ENCODE peak calls at places on chromosomes 16 and 17, in seven cellular contexts. U is tibial nerve; R is cardiac muscle cell; V is NCI-H524; Z is NCI-H1092 treated with DMSO at 0.1 percent for 48 hours; O is stimulated activated CD4-positive, alpha-beta T cell treated with anti-CD3 and anti-CD28 coated beads, Interleukin-2, amount 100 ng/mL, for 24 hours; X is A172. B is an unnamed sample.
A peak's percentile ranks its signal among the peaks of the same experiment; 100 is the strongest.

GRCh38 chr16:76665571-76666275 is 388.5 kb downstream of the CNTNAP4 start:
- DNase-seq in U (no peak), R (no peak), V (no peak), Z (no peak), O (no peak), X (no peak), B (no peak)

GRCh38 chr16:74309789-74310781 is 13.5 kb downstream of the PSMD7 start:
- DNase-seq in U (peak; percentile 28), R (peak; percentile 70), V (peak; percentile 68), Z (peak; percentile 37), O (no peak), X (peak; percentile 59), B (no peak)

GRCh38 chr17:1977583-1978395 is 47.3 kb downstream of the RTN4RL1 start:
- DNase-seq in U (no peak), R (no peak), V (peak; percentile 77), Z (no peak), O (no peak), X (no peak), B (no peak)

GRCh38 chr17:74736423-74737298 is at the start of gene RAB37:
- DNase-seq in U (no peak), R (peak; percentile 40), V (peak; percentile 71), Z (no peak), O (peak; percentile 46), X (no peak), B (peak; percentile 90)

GRCh38 chr17:40818733-40819527 is 3.5 kb downstream of the KRT10 start:
- DNase-seq in U (peak; percentile 61), R (peak; percentile 91), V (peak; percentile 59), Z (peak; percentile 76), O (peak; percentile 85), X (peak; percentile 57), B (peak; percentile 70)

GRCh38 chr17:34764716-34765115 is 185.3 kb downstream of the TMEM132E start:
- DNase-seq in U (no peak), R (no peak), V (no peak), Z (no peak), O (no peak), X (no peak), B (no peak)

GRCh38 chr17:78490673-78491072 is 86.5 kb downstream of the DNAH17 start:
- DNase-seq in U (no peak), R (no peak), V (no peak), Z (no peak), O (no peak), X (no peak), B (no peak)

GRCh38 chr17:48505788-48506187 is 25.0 kb downstream of the HOXB1 start:
- DNase-seq in U (no peak), R (peak; percentile 80), V (no peak), Z (peak; percentile 89), O (no peak), X (peak; percentile 93), B (no peak)

GRCh38 chr17:4884489-4884888 is 14.8 kb upstream of the C17orf107 start:
- DNase-seq in U (no peak), R (no peak), V (no peak), Z (no peak), O (no peak), X (no peak), B (no peak)

GRCh38 chr16:1926223-1926718 is 8.1 kb upstream of the HS3ST6 start:
- DNase-seq in U (no peak), R (no peak), V (no peak), Z (no peak), O (no peak), X (no peak), B (no peak)

GRCh38 chr17:81524063-81524864 is 3.9 kb upstream of the FSCN2 start:
- DNase-seq in U (no peak), R (no peak), V (no peak), Z (no peak), O (no peak), X (no peak), B (no peak)

GRCh38 chr16:72689851-72690250 is 358.1 kb downstream of the ZFHX3 start:
- DNase-seq in U (no peak), R (peak; percentile 33), V (no peak), Z (no peak), O (no peak), X (no peak), B (no peak)

GRCh38 chr16:86387461-86388440 is 122.6 kb upstream of the FOXF1 start:
- DNase-seq in U (no peak), R (peak; percentile 96), V (no peak), Z (no peak), O (no peak), X (peak; percentile 96), B (no peak)

GRCh38 chr17:2814499-2815341 is 18.5 kb downstream of the RAP1GAP2 start:
- DNase-seq in U (no peak), R (no peak), V (no peak), Z (no peak), O (peak; percentile 85), X (peak; percentile 68), B (peak; percentile 90)

GRCh38 chr17:50130778-50131317 is 888 bp upstream of the SAMD14 start:
- DNase-seq in U (no peak), R (no peak), V (peak; percentile 20), Z (no peak), O (no peak), X (no peak), B (no peak)

GRCh38 chr16:2340564-2341455 is at the start of gene ABCA3:
- DNase-seq in U (peak; percentile 83), R (peak; percentile 94), V (peak; percentile 96), Z (peak; percentile 95), O (peak; percentile 95), X (peak; percentile 88), B (peak; percentile 95)

GRCh38 chr17:82435601-82436583 is 14.7 kb downstream of the CYBC1 start:
- DNase-seq in U (no peak), R (no peak), V (no peak), Z (no peak), O (no peak), X (no peak), B (no peak)

GRCh38 chr17:40472733-40473452 is 28.5 kb downstream of the TNS4 start:
- DNase-seq in U (no peak), R (no peak), V (no peak), Z (no peak), O (no peak), X (no peak), B (no peak)

GRCh38 chr17:43324205-43324893 is 74.4 kb upstream of the ARL4D start:
- DNase-seq in U (no peak), R (no peak), V (peak; percentile 28), Z (no peak), O (no peak), X (no peak), B (peak; percentile 39)

GRCh38 chr17:63960006-63960405 is 12.7 kb downstream of the SCN4A start:
- DNase-seq in U (no peak), R (no peak), V (peak; percentile 23), Z (no peak), O (no peak), X (no peak), B (no peak)

GRCh38 chr17:76866774-76867577 is 1.2 kb upstream of the MGAT5B start:
- DNase-seq in U (no peak), R (peak; percentile 30), V (peak; percentile 37), Z (peak; percentile 18), O (no peak), X (peak; percentile 91), B (no peak)

GRCh38 chr16:69890891-69891282 is 60.2 kb upstream of the CLEC18A start:
- DNase-seq in U (no peak), R (no peak), V (no peak), Z (no peak), O (no peak), X (no peak), B (no peak)

GRCh38 chr16:87418644-87419043 is 26.5 kb downstream of the MAP1LC3B start:
- DNase-seq in U (no peak), R (no peak), V (no peak), Z (no peak), O (no peak), X (no peak), B (no peak)

GRCh38 chr16:88810166-88810867 is 1.4 kb downstream of the APRT start:
- DNase-seq in U (no peak), R (no peak), V (no peak), Z (no peak), O (peak; percentile 59), X (peak; percentile 23), B (no peak)

GRCh38 chr17:73705594-73705993 is 61.3 kb upstream of the SDK2 start:
- DNase-seq in U (no peak), R (peak; percentile 43), V (peak; percentile 34), Z (no peak), O (no peak), X (peak; percentile 87), B (no peak)

GRCh38 chr17:72561266-72561665 is 440.4 kb downstream of the SOX9 start:
- DNase-seq in U (no peak), R (no peak), V (no peak), Z (no peak), O (no peak), X (no peak), B (no peak)

GRCh38 chr16:87457051-87457611 is 35.7 kb downstream of the ZCCHC14 start:
- DNase-seq in U (no peak), R (peak; percentile 28), V (no peak), Z (no peak), O (no peak), X (peak; percentile 57), B (no peak)

GRCh38 chr16:1413684-1414531 is 596 bp downstream of the UNKL start:
- DNase-seq in U (peak; percentile 20), R (peak; percentile 62), V (peak; percentile 49), Z (peak; percentile 35), O (peak; percentile 70), X (no peak), B (peak; percentile 81)

GRCh38 chr17:42775534-42776098 is 2.4 kb downstream of the VPS25 start:
- DNase-seq in U (no peak), R (peak; percentile 49), V (no peak), Z (no peak), O (no peak), X (peak; percentile 47), B (no peak)

GRCh38 chr17:956905-957304 is 22.7 kb downstream of the NXN start:
- DNase-seq in U (no peak), R (no peak), V (peak; percentile 61), Z (no peak), O (no peak), X (peak; percentile 79), B (no peak)